ENCODE peak calls at places on chromosomes 6 and 20, in four cellular contexts. One of them, this sample, is unnamed.

GRCh38 chr6:38021029-38021428 is 201.5 kb downstream of the ZFAND3 start:
- DNase-seq in testis: no peak
- DNase-seq in AG04450: no peak
- DNase-seq in suprapubic skin: no peak
- DNase-seq in this sample: no peak

GRCh38 chr20:50293244-50294139 is 102.9 kb downstream of the CEBPB start:
- DNase-seq in testis: no peak
- DNase-seq in AG04450: no peak
- DNase-seq in suprapubic skin: no peak
- DNase-seq in this sample: no peak

GRCh38 chr6:158649289-158650143 is at the start of gene SYTL3:
- DNase-seq in testis: peak
- DNase-seq in AG04450: no peak
- DNase-seq in suprapubic skin: no peak
- DNase-seq in this sample: no peak

GRCh38 chr6:157823001-157823522 is at the start of gene SNX9:
- DNase-seq in testis: peak
- DNase-seq in AG04450: no peak
- DNase-seq in suprapubic skin: peak
- DNase-seq in this sample: peak

GRCh38 chr6:36362551-36363389 is 24.7 kb downstream of the ETV7 start:
- DNase-seq in testis: no peak
- DNase-seq in AG04450: no peak
- DNase-seq in suprapubic skin: no peak
- DNase-seq in this sample: no peak

GRCh38 chr6:13239530-13240455 is 88.5 kb downstream of the TBC1D7 start:
- DNase-seq in testis: no peak
- DNase-seq in AG04450: no peak
- DNase-seq in suprapubic skin: no peak
- DNase-seq in this sample: no peak

GRCh38 chr20:10074513-10074912 is 39.7 kb downstream of the ANKEF1 start:
- DNase-seq in testis: no peak
- DNase-seq in AG04450: peak
- DNase-seq in suprapubic skin: no peak
- DNase-seq in this sample: no peak

GRCh38 chr6:51182884-51183283 is 364.2 kb downstream of the TFAP2B start:
- DNase-seq in testis: no peak
- DNase-seq in AG04450: no peak
- DNase-seq in suprapubic skin: no peak
- DNase-seq in this sample: no peak

GRCh38 chr6:14930366-14930989 is 315.4 kb upstream of the JARID2 start:
- DNase-seq in testis: no peak
- DNase-seq in AG04450: no peak
- DNase-seq in suprapubic skin: no peak
- DNase-seq in this sample: no peak

GRCh38 chr20:45890077-45890996 is 671 bp downstream of the NEURL2 start:
- DNase-seq in testis: peak
- DNase-seq in AG04450: no peak
- DNase-seq in suprapubic skin: peak
- DNase-seq in this sample: peak

GRCh38 chr6:13488015-13488895 is 855 bp upstream of the GFOD1 start:
- DNase-seq in testis: peak
- DNase-seq in AG04450: no peak
- DNase-seq in suprapubic skin: no peak
- DNase-seq in this sample: no peak

GRCh38 chr20:63226020-63226943 is 9.4 kb upstream of the BIRC7 start:
- DNase-seq in testis: no peak
- DNase-seq in AG04450: no peak
- DNase-seq in suprapubic skin: no peak
- DNase-seq in this sample: no peak

GRCh38 chr20:6008254-6008653 is 45.6 kb downstream of the LRRN4 start:
- DNase-seq in testis: peak
- DNase-seq in AG04450: peak
- DNase-seq in suprapubic skin: peak
- DNase-seq in this sample: no peak

GRCh38 chr20:50655325-50655880 is 35.9 kb downstream of the RIPOR3 start:
- DNase-seq in testis: peak
- DNase-seq in AG04450: peak
- DNase-seq in suprapubic skin: peak
- DNase-seq in this sample: no peak

GRCh38 chr6:139882234-139882633 is 507.8 kb upstream of the CITED2 start:
- DNase-seq in testis: peak
- DNase-seq in AG04450: no peak
- DNase-seq in suprapubic skin: no peak
- DNase-seq in this sample: no peak

GRCh38 chr20:63978319-63979220 is 872 bp downstream of the SAMD10 start:
- DNase-seq in testis: peak
- DNase-seq in AG04450: no peak
- DNase-seq in suprapubic skin: no peak
- DNase-seq in this sample: no peak

DNA sequence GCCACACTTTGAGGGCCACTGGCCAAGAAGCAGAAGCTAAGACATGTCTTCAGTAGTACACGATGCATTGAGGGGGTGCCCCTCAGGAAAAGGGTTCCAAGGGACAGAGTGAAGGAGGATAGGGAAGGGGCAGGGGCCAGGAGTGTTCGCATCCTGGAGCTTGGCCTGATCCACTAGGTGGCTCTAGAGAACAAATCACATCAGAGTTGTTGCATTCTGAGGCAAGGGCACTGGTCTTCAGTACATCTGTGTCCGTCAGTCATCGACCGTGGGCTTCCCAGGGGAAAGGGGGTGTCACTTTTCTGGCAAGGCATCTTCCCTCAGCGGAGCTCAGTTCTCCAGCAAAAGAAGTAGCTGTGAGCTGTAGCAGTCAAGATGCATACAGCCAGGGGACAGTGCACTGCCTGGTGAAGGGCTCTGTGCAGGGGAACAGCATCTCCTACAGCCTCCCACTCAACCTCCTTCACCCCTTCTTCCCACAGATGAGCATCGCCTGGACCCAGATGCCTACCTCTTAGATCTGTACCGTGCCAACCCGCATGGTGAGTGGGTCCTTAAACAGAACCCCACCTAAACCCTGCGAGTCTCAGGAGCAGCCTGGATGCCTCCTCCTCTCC is 47.8 kb downstream of the ARHGAP40 start:
- DNase-seq in testis: peak
- DNase-seq in AG04450: no peak
- DNase-seq in suprapubic skin: no peak
- DNase-seq in this sample: no peak
- TF ChIP-seq CTCF in testis: no peak
- TF ChIP-seq CTCF in AG04450: peak
- TF ChIP-seq CTCF in suprapubic skin: no peak
- TF ChIP-seq CTCF in this sample: peak

GRCh38 chr6:22145823-22146379 is 150.9 kb downstream of the PRL start:
- DNase-seq in testis: peak
- DNase-seq in AG04450: peak
- DNase-seq in suprapubic skin: no peak
- DNase-seq in this sample: no peak
- TF ChIP-seq CTCF in testis: no peak
- TF ChIP-seq CTCF in AG04450: peak
- TF ChIP-seq CTCF in suprapubic skin: no peak
- TF ChIP-seq CTCF in this sample: peak

GRCh38 chr20:19074828-19075516 is 137.5 kb upstream of the SLC24A3 start:
- DNase-seq in testis: no peak
- DNase-seq in AG04450: no peak
- DNase-seq in suprapubic skin: no peak
- DNase-seq in this sample: peak
- TF ChIP-seq CTCF in testis: no peak
- TF ChIP-seq CTCF in AG04450: no peak
- TF ChIP-seq CTCF in suprapubic skin: no peak
- TF ChIP-seq CTCF in this sample: no peak

GRCh38 chr20:24149881-24150307 is 161.3 kb upstream of the GGTLC1 start:
- DNase-seq in testis: peak
- DNase-seq in AG04450: no peak
- DNase-seq in suprapubic skin: no peak
- DNase-seq in this sample: no peak
- TF ChIP-seq CTCF in testis: no peak
- TF ChIP-seq CTCF in AG04450: peak
- TF ChIP-seq CTCF in suprapubic skin: peak
- TF ChIP-seq CTCF in this sample: peak

DNA sequence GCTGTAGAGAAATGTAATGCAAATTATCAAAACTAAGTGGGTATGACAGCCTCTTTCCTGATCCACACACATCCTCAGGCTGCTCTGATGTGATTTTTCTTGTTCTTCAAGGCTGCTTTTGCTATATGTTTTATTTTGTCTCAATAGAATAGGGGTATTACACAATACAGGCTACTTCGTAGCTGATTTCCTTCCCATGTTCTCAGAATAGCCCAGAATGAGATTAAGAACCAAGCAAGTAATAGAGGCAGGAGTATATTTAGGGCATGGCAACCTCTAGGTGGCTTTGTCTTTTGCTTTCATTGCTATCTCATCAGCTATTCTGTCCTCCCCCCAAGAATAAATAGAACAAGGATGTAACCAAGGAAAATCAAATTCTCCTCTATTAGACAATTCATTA is 241.8 kb downstream of the ALDH8A1 start:
- DNase-seq in testis: no peak
- DNase-seq in AG04450: no peak
- DNase-seq in suprapubic skin: no peak
- DNase-seq in this sample: no peak
- TF ChIP-seq CTCF in testis: no peak
- TF ChIP-seq CTCF in AG04450: no peak
- TF ChIP-seq CTCF in suprapubic skin: no peak
- TF ChIP-seq CTCF in this sample: no peak

GRCh38 chr6:28809947-28810654 is 113.7 kb downstream of the TRIM27 start:
- DNase-seq in testis: no peak
- DNase-seq in AG04450: no peak
- DNase-seq in suprapubic skin: no peak
- DNase-seq in this sample: no peak
- TF ChIP-seq CTCF in testis: no peak
- TF ChIP-seq CTCF in AG04450: no peak
- TF ChIP-seq CTCF in suprapubic skin: no peak
- TF ChIP-seq CTCF in this sample: no peak

This sample was measured in osteocyte.